ENCODE peak calls at places on chromosome 11, in nine cellular contexts. One of them, this sample, is unnamed.

GRCh38 chr11:30023037-30023436 is 6.2 kb upstream of the KCNA4 start:
- DNase-seq in fibroblast of the aortic adventitia: no peak
- DNase-seq in right atrium auricular region: no peak
- DNase-seq in hepatocyte: no peak
- DNase-seq in astrocyte of the cerebellum: no peak
- DNase-seq in H1: no peak
- DNase-seq in bronchial epithelial cell: no peak
- DNase-seq in GM12865: no peak
- DNase-seq in AG09309: no peak
- DNase-seq in this sample: no peak

GRCh38 chr11:16862733-16863132 is 124.3 kb downstream of the C11orf58 start:
- DNase-seq in right atrium auricular region: no peak
- DNase-seq in AG09309: no peak
- DNase-seq in H1: no peak
- DNase-seq in bronchial epithelial cell: no peak
- DNase-seq in astrocyte of the cerebellum: no peak
- DNase-seq in fibroblast of the aortic adventitia: no peak
- DNase-seq in GM12865: no peak
- DNase-seq in hepatocyte: no peak
- DNase-seq in this sample: no peak

GRCh38 chr11:36090351-36091245 is 146.7 kb downstream of the LDLRAD3 start:
- DNase-seq in bronchial epithelial cell: no peak
- DNase-seq in fibroblast of the aortic adventitia: no peak
- DNase-seq in H1: no peak
- DNase-seq in hepatocyte: no peak
- DNase-seq in astrocyte of the cerebellum: no peak
- DNase-seq in AG09309: no peak
- DNase-seq in GM12865: no peak
- DNase-seq in right atrium auricular region: no peak
- DNase-seq in this sample: no peak

GRCh38 chr11:33635161-33635560 is 65.5 kb downstream of the C11orf91 start:
- DNase-seq in GM12865: no peak
- DNase-seq in AG09309: peak
- DNase-seq in fibroblast of the aortic adventitia: peak
- DNase-seq in H1: no peak
- DNase-seq in astrocyte of the cerebellum: no peak
- DNase-seq in bronchial epithelial cell: peak
- DNase-seq in right atrium auricular region: peak
- DNase-seq in hepatocyte: no peak
- DNase-seq in this sample: peak

GRCh38 chr11:27701262-27702105 is 1.2 kb upstream of the BDNF start:
- DNase-seq in H1: no peak
- DNase-seq in right atrium auricular region: no peak
- DNase-seq in astrocyte of the cerebellum: no peak
- DNase-seq in bronchial epithelial cell: no peak
- DNase-seq in fibroblast of the aortic adventitia: peak
- DNase-seq in AG09309: peak
- DNase-seq in GM12865: peak
- DNase-seq in hepatocyte: peak
- DNase-seq in this sample: no peak

GRCh38 chr11:62921573-62922188 is 518 bp upstream of the CHRM1 start:
- DNase-seq in AG09309: no peak
- DNase-seq in GM12865: no peak
- DNase-seq in H1: no peak
- DNase-seq in hepatocyte: no peak
- DNase-seq in bronchial epithelial cell: peak
- DNase-seq in right atrium auricular region: no peak
- DNase-seq in astrocyte of the cerebellum: no peak
- DNase-seq in fibroblast of the aortic adventitia: no peak
- DNase-seq in this sample: no peak

GRCh38 chr11:11661356-11662040 is 39.7 kb upstream of the GALNT18 start:
- DNase-seq in right atrium auricular region: no peak
- DNase-seq in H1: no peak
- DNase-seq in AG09309: no peak
- DNase-seq in astrocyte of the cerebellum: no peak
- DNase-seq in fibroblast of the aortic adventitia: no peak
- DNase-seq in bronchial epithelial cell: no peak
- DNase-seq in hepatocyte: no peak
- DNase-seq in GM12865: no peak
- DNase-seq in this sample: no peak

GRCh38 chr11:3159296-3160190 is 5.6 kb downstream of the OSBPL5 start:
- DNase-seq in H1: no peak
- DNase-seq in fibroblast of the aortic adventitia: no peak
- DNase-seq in GM12865: no peak
- DNase-seq in astrocyte of the cerebellum: no peak
- DNase-seq in hepatocyte: peak
- DNase-seq in AG09309: no peak
- DNase-seq in right atrium auricular region: no peak
- DNase-seq in bronchial epithelial cell: no peak
- DNase-seq in this sample: peak

GRCh38 chr11:332651-333480 is 12.2 kb upstream of the IFITM3 start:
- DNase-seq in bronchial epithelial cell: no peak
- DNase-seq in astrocyte of the cerebellum: no peak
- DNase-seq in GM12865: no peak
- DNase-seq in AG09309: no peak
- DNase-seq in hepatocyte: no peak
- DNase-seq in fibroblast of the aortic adventitia: no peak
- DNase-seq in H1: no peak
- DNase-seq in right atrium auricular region: no peak
- DNase-seq in this sample: no peak
- H3K4me3 ChIP-seq in bronchial epithelial cell: no peak
- H3K4me3 ChIP-seq in astrocyte of the cerebellum: no peak
- H3K4me3 ChIP-seq in GM12865: no peak
- H3K4me3 ChIP-seq in AG09309: no peak
- H3K4me3 ChIP-seq in hepatocyte: no peak
- H3K4me3 ChIP-seq in fibroblast of the aortic adventitia: no peak
- H3K4me3 ChIP-seq in H1: no peak
- H3K4me3 ChIP-seq in right atrium auricular region: no peak
- H3K4me3 ChIP-seq in this sample: no peak

GRCh38 chr11:120513436-120514315 is 2.1 kb downstream of the GRIK4 start:
- DNase-seq in fibroblast of the aortic adventitia: no peak
- DNase-seq in right atrium auricular region: no peak
- DNase-seq in H1: no peak
- DNase-seq in AG09309: no peak
- DNase-seq in bronchial epithelial cell: no peak
- DNase-seq in astrocyte of the cerebellum: no peak
- DNase-seq in hepatocyte: no peak
- DNase-seq in GM12865: no peak
- DNase-seq in this sample: peak

GRCh38 chr11:120510406-120511115 is 987 bp upstream of the GRIK4 start:
- DNase-seq in fibroblast of the aortic adventitia: no peak
- DNase-seq in bronchial epithelial cell: no peak
- DNase-seq in AG09309: no peak
- DNase-seq in H1: no peak
- DNase-seq in astrocyte of the cerebellum: no peak
- DNase-seq in GM12865: no peak
- DNase-seq in right atrium auricular region: no peak
- DNase-seq in hepatocyte: no peak
- DNase-seq in this sample: no peak

GRCh38 chr11:120512727-120513435 is 1.3 kb downstream of the GRIK4 start:
- DNase-seq in fibroblast of the aortic adventitia: no peak
- DNase-seq in AG09309: no peak
- DNase-seq in astrocyte of the cerebellum: no peak
- DNase-seq in hepatocyte: no peak
- DNase-seq in right atrium auricular region: no peak
- DNase-seq in bronchial epithelial cell: no peak
- DNase-seq in GM12865: no peak
- DNase-seq in H1: no peak
- DNase-seq in this sample: no peak

GRCh38 chr11:120511116-120511803 is at the start of gene GRIK4:
- DNase-seq in fibroblast of the aortic adventitia: peak
- DNase-seq in H1: peak
- DNase-seq in bronchial epithelial cell: peak
- DNase-seq in GM12865: peak
- DNase-seq in right atrium auricular region: peak
- DNase-seq in AG09309: no peak
- DNase-seq in hepatocyte: peak
- DNase-seq in astrocyte of the cerebellum: peak
- DNase-seq in this sample: peak

DNA sequence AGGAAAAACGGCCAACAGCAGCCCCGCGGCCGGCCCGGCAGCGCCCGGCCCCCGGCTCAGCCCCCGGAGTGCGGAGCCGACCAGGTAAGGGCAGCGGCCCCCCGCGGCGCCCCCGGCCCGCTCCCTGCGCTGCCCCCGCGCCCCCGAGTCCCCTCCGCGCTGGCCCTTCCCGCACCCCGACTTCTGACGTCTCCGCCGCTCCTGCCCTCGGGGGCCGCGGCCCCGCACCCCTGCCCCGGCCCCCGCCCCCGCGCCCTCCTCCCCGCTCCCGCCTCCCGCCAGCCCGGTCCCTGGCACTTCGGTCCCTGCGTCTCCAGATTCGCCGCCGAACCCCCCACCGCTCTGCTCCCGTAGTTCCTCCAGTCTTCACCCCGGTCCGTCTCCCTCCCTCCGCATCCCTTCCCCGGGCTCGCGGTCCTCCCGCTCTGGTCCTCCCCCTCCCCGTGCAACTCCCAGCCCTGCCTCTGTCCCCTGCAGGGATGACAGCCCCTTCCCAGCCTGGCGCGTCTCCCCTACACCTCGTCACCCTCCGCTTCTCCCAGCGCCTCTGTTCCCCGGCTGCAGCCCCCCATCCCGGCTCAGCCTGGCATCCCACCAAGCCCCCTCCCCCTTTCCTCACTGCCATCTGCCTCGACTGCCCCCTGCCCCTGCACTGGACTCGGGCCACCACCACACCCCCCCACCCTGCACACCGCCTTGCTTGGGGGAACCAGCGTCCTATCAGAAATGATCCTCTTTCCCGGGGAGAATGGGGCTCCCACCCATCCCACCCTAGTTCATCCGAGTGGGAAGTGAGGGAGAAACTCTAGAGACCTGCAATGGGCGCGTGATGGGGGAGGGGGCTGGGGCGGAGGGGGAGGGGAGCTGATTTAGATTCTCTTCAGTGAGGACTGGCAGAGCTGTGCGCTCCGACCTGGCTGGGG is 517 bp downstream of the GRIK4 start:
- DNase-seq in H1: no peak
- DNase-seq in AG09309: no peak
- DNase-seq in hepatocyte: no peak
- DNase-seq in right atrium auricular region: no peak
- DNase-seq in bronchial epithelial cell: no peak
- DNase-seq in GM12865: no peak
- DNase-seq in astrocyte of the cerebellum: no peak
- DNase-seq in fibroblast of the aortic adventitia: no peak
- DNase-seq in this sample: no peak
- H3K4me3 ChIP-seq in H1: peak
- H3K4me3 ChIP-seq in AG09309: no peak
- H3K4me3 ChIP-seq in hepatocyte: no peak
- H3K4me3 ChIP-seq in right atrium auricular region: peak
- H3K4me3 ChIP-seq in bronchial epithelial cell: no peak
- H3K4me3 ChIP-seq in GM12865: no peak
- H3K4me3 ChIP-seq in astrocyte of the cerebellum: no peak
- H3K4me3 ChIP-seq in fibroblast of the aortic adventitia: no peak
- H3K4me3 ChIP-seq in this sample: peak

DNA sequence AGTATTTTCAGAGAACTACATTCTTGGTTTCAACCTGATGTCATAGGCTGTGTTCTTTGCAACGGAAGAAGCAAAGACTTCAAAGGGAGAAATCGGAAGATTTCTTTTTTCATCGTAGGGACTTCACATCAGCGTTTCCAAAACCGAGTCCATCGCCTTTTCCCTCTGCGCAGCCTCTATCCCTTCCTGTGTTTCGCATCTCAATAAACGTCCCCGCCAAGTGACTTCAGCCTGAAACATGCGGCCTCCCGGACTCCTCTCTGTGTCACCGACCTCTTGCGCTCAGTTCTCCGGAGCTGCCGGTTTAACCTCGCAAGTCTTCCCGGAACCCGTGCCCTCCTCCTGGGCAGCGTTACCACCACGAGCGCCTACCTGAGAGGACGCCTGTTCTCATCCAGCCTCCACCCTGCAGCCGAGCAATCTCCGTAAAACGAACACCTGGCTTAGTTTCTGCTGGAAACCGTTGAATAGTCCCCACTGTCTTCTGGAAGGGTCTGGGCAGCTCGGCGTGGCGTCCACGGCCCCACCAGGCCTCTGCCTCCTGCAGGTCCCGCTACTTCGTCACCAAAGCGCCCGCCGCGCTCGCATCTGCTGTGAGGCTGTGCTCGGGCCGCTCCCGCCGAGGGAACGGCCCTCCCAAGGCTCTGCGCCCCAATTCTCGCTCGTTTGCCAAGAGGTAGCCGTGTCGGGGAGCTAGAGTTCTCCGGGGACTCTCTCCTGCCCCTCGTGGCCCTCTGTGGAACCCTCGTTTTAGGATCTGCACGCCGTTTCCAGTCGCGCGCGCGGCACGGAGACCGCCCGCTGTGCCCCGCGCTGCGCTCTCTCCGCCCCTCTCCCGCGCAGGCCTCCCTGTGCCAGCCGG is at the start of gene GLB1L3:
- DNase-seq in bronchial epithelial cell: peak
- DNase-seq in H1: peak
- DNase-seq in hepatocyte: peak
- DNase-seq in AG09309: no peak
- DNase-seq in right atrium auricular region: no peak
- DNase-seq in GM12865: peak
- DNase-seq in astrocyte of the cerebellum: no peak
- DNase-seq in fibroblast of the aortic adventitia: peak
- DNase-seq in this sample: peak
- H3K4me3 ChIP-seq in bronchial epithelial cell: peak
- H3K4me3 ChIP-seq in H1: peak
- H3K4me3 ChIP-seq in hepatocyte: no peak
- H3K4me3 ChIP-seq in AG09309: peak
- H3K4me3 ChIP-seq in right atrium auricular region: peak
- H3K4me3 ChIP-seq in GM12865: peak
- H3K4me3 ChIP-seq in astrocyte of the cerebellum: peak
- H3K4me3 ChIP-seq in fibroblast of the aortic adventitia: no peak
- H3K4me3 ChIP-seq in this sample: peak

GRCh38 chr11:126963603-126964353 is 36.8 kb downstream of the KIRREL3 start:
- DNase-seq in H1: no peak
- DNase-seq in fibroblast of the aortic adventitia: peak
- DNase-seq in GM12865: no peak
- DNase-seq in AG09309: no peak
- DNase-seq in bronchial epithelial cell: peak
- DNase-seq in astrocyte of the cerebellum: peak
- DNase-seq in hepatocyte: no peak
- DNase-seq in right atrium auricular region: no peak
- DNase-seq in this sample: no peak

GRCh38 chr11:126959700-126960099 is 40.9 kb downstream of the KIRREL3 start:
- DNase-seq in right atrium auricular region: no peak
- DNase-seq in H1: no peak
- DNase-seq in bronchial epithelial cell: no peak
- DNase-seq in astrocyte of the cerebellum: no peak
- DNase-seq in GM12865: no peak
- DNase-seq in hepatocyte: no peak
- DNase-seq in fibroblast of the aortic adventitia: no peak
- DNase-seq in AG09309: no peak
- DNase-seq in this sample: no peak

GRCh38 chr11:126968915-126969314 is 31.7 kb downstream of the KIRREL3 start:
- DNase-seq in GM12865: peak
- DNase-seq in right atrium auricular region: no peak
- DNase-seq in astrocyte of the cerebellum: no peak
- DNase-seq in AG09309: no peak
- DNase-seq in H1: peak
- DNase-seq in hepatocyte: no peak
- DNase-seq in bronchial epithelial cell: peak
- DNase-seq in fibroblast of the aortic adventitia: no peak
- DNase-seq in this sample: no peak

GRCh38 chr11:126965331-126965730 is 35.2 kb downstream of the KIRREL3 start:
- DNase-seq in astrocyte of the cerebellum: no peak
- DNase-seq in AG09309: no peak
- DNase-seq in right atrium auricular region: no peak
- DNase-seq in fibroblast of the aortic adventitia: no peak
- DNase-seq in H1: no peak
- DNase-seq in bronchial epithelial cell: no peak
- DNase-seq in GM12865: no peak
- DNase-seq in hepatocyte: no peak
- DNase-seq in this sample: no peak

DNA sequence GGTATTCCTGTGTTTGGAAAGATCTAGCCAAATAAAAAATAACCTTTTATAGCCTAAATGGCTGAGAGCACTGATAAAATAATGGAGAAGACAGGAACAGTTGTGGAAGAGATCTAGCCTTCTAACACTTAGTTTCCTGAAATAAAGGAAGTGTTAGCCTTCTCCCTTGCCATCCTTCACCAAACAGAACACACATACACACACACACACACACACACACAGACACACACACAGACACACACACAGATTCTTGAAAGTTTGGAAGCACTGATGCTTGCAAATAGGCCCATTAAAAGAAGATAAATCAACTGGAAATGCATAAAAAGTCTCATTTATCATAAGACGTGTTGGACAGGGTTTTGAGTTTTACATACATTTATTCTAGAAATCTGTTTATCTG is 37.5 kb downstream of the KIRREL3 start:
- DNase-seq in hepatocyte: no peak
- DNase-seq in right atrium auricular region: no peak
- DNase-seq in fibroblast of the aortic adventitia: no peak
- DNase-seq in GM12865: no peak
- DNase-seq in H1: no peak
- DNase-seq in astrocyte of the cerebellum: no peak
- DNase-seq in AG09309: no peak
- DNase-seq in bronchial epithelial cell: no peak
- DNase-seq in this sample: no peak
- H3K4me3 ChIP-seq in hepatocyte: no peak
- H3K4me3 ChIP-seq in right atrium auricular region: no peak
- H3K4me3 ChIP-seq in fibroblast of the aortic adventitia: no peak
- H3K4me3 ChIP-seq in GM12865: no peak
- H3K4me3 ChIP-seq in H1: no peak
- H3K4me3 ChIP-seq in astrocyte of the cerebellum: no peak
- H3K4me3 ChIP-seq in AG09309: no peak
- H3K4me3 ChIP-seq in bronchial epithelial cell: no peak
- H3K4me3 ChIP-seq in this sample: no peak